ENCODE peak calls at places on chromosomes 11 and 22, in six cellular contexts. L is prostate gland, Y is heart right ventricle, S is right lobe of liver, R is BE2C, P is K562. D is an unnamed sample.

GRCh38 chr11:1352696-1353382 is 36.9 kb upstream of the BRSK2 start:
- DNase-seq in Y (no peak), R (no peak), P (peak), S (no peak), L (no peak), D (no peak)

GRCh38 chr11:80779907-80780615 is 1339.2 kb upstream of the TENM4 start:
- DNase-seq in S (no peak), Y (no peak), P (no peak), L (peak), R (no peak), D (no peak)

GRCh38 chr11:13354335-13354734 is 76.7 kb downstream of the BMAL1 start:
- DNase-seq in R (no peak), P (peak), Y (no peak), L (no peak), S (no peak), D (no peak)

GRCh38 chr11:85821636-85822035 is 10.7 kb upstream of the SYTL2 start:
- DNase-seq in R (no peak), S (no peak), Y (no peak), P (no peak), L (peak), D (no peak)

GRCh38 chr11:118996926-118997626 is 862 bp upstream of the CENATAC start:
- DNase-seq in R (no peak), Y (no peak), S (no peak), P (peak), L (no peak), D (no peak)

GRCh38 chr22:33896801-33897620 is 23.3 kb downstream of the LARGE1 start:
- DNase-seq in L (no peak), S (no peak), Y (no peak), R (no peak), P (no peak), D (no peak)

GRCh38 chr22:44550666-44551491 is 52.8 kb upstream of the RTL6 start:
- DNase-seq in S (peak), P (no peak), Y (peak), R (no peak), L (peak), D (peak)

GRCh38 chr22:29408925-29409324 is 20.6 kb upstream of the AP1B1 start:
- DNase-seq in L (no peak), R (no peak), Y (no peak), P (no peak), S (no peak), D (no peak)

GRCh38 chr11:12537778-12538401 is 136.3 kb upstream of the TEAD1 start:
- DNase-seq in L (no peak), Y (no peak), P (no peak), S (no peak), R (no peak), D (no peak)

GRCh38 chr11:121757480-121758125 is 304.8 kb upstream of the SORL1-AS1 start:
- DNase-seq in S (no peak), L (no peak), Y (no peak), R (no peak), P (no peak), D (no peak)

GRCh38 chr11:65622011-65622410 is 6.4 kb downstream of the PCNX3 start:
- DNase-seq in P (no peak), R (no peak), Y (no peak), L (no peak), S (no peak), D (no peak)

GRCh38 chr11:114075891-114076441 is 16.5 kb downstream of the ZBTB16 start:
- DNase-seq in R (peak), P (peak), S (no peak), Y (peak), L (no peak), D (no peak)
- TF ChIP-seq CTCF in R (peak), P (peak), S (peak), Y (peak), L (peak), D (peak)

GRCh38 chr11:46299425-46300067 is 22.1 kb downstream of the CREB3L1 start:
- DNase-seq in P (no peak), S (no peak), Y (no peak), R (no peak), L (no peak), D (no peak)
- TF ChIP-seq CTCF in P (no peak), S (no peak), Y (no peak), R (no peak), L (no peak), D (no peak)

GRCh38 chr22:50342651-50343540 is at the start of gene PPP6R2:
- DNase-seq in Y (peak), P (peak), L (peak), R (peak), S (peak), D (peak)
- TF ChIP-seq CTCF in Y (no peak), P (no peak), L (no peak), R (no peak), S (no peak), D (peak)

GRCh38 chr11:103671143-103671651 is 365.2 kb upstream of the DDI1 start:
- DNase-seq in L (no peak), P (no peak), Y (no peak), R (no peak), S (no peak), D (no peak)
- TF ChIP-seq CTCF in L (peak), P (no peak), Y (no peak), R (peak), S (no peak), D (peak)

GRCh38 chr11:112004389-112004788 is 20.8 kb upstream of the DLAT start:
- DNase-seq in Y (no peak), P (peak), L (no peak), S (no peak), R (peak), D (no peak)
- TF ChIP-seq CTCF in Y (peak), P (peak), L (no peak), S (peak), R (peak), D (peak)

GRCh38 chr22:19035474-19036228 is 86.6 kb downstream of the DGCR2 start:
- DNase-seq in R (no peak), P (peak), L (no peak), Y (no peak), S (peak), D (no peak)
- TF ChIP-seq CTCF in R (no peak), P (peak), L (no peak), Y (no peak), S (peak), D (no peak)

D was measured in chondrocyte.